ENCODE peak calls at places on chromosomes 6 and 20, in four cellular contexts. B is CD4-positive, alpha-beta memory T cell; Q is uterus; T is CD8-positive, alpha-beta memory T cell. J is an unnamed sample.

GRCh38 chr6:35043381-35043780 is 97.8 kb downstream of the TCP11 start:
- DNase-seq in B (no peak), Q (no peak), T (no peak), J (no peak)

GRCh38 chr6:14596410-14596809 is 478.8 kb downstream of the CD83 start:
- DNase-seq in B (no peak), Q (no peak), T (no peak), J (no peak)

GRCh38 chr6:13695217-13695616 is 16.4 kb downstream of the RANBP9 start:
- DNase-seq in B (peak; percentile 24), Q (no peak), T (no peak), J (no peak)

GRCh38 chr20:19895761-19896160 is 121.4 kb upstream of the NAA20 start:
- DNase-seq in B (no peak), Q (no peak), T (no peak), J (no peak)

GRCh38 chr6:33901822-33902816 is 98.3 kb upstream of the MLN start:
- DNase-seq in B (no peak), Q (no peak), T (no peak), J (no peak)

GRCh38 chr20:61735503-61735785 is 330.2 kb downstream of the TAF4 start:
- DNase-seq in B (no peak), Q (no peak), T (no peak), J (no peak)

GRCh38 chr6:10413850-10414765 is 766 bp downstream of the TFAP2A start:
- DNase-seq in B (no peak), Q (no peak), T (no peak), J (no peak)

GRCh38 chr6:75524322-75524972 is 30.8 kb upstream of the FILIP1 start:
- DNase-seq in B (no peak), Q (no peak), T (no peak), J (peak; percentile 80)

GRCh38 chr6:167932468-167933276 is 64.8 kb upstream of the KIF25 start:
- DNase-seq in B (no peak), Q (no peak), T (no peak), J (no peak)

GRCh38 chr6:121559611-121560269 is 124.3 kb downstream of the GJA1 start:
- DNase-seq in B (no peak), Q (no peak), T (no peak), J (no peak)

GRCh38 chr20:46023148-46023484 is 5.9 kb upstream of the SLC12A5 start:
- DNase-seq in B (no peak), Q (no peak), T (no peak), J (no peak)

GRCh38 chr6:165059032-165059431 is 250.4 kb downstream of the C6orf118 start:
- DNase-seq in B (no peak), Q (no peak), T (no peak), J (peak; percentile 43)

GRCh38 chr6:90490030-90490429 is 96.8 kb downstream of the MAP3K7 start:
- DNase-seq in B (no peak), Q (no peak), T (no peak), J (peak; percentile 20)

GRCh38 chr6:86707545-86708120 is 229.7 kb upstream of the HTR1E start:
- DNase-seq in B (no peak), Q (no peak), T (no peak), J (no peak)

GRCh38 chr6:129857838-129858237 is 3.3 kb downstream of the TMEM244 start:
- DNase-seq in B (no peak), Q (no peak), T (no peak), J (no peak)

GRCh38 chr6:157987788-157988699 is 6.4 kb downstream of the SYNJ2 start:
- DNase-seq in B (no peak), Q (no peak), T (no peak), J (no peak)

GRCh38 chr6:16136536-16137450 is 7.9 kb downstream of the MYLIP start:
- DNase-seq in B (peak; percentile 52), Q (no peak), T (peak; percentile 68), J (no peak)

GRCh38 chr6:105593805-105594231 is 190.9 kb upstream of the PREP start:
- DNase-seq in B (no peak), Q (no peak), T (no peak), J (no peak)

GRCh38 chr6:45969883-45970282 is 45.8 kb downstream of the CLIC5 start:
- DNase-seq in B (no peak), Q (no peak), T (no peak), J (no peak)

GRCh38 chr6:144150673-144151009 is 324 bp downstream of the STX11 start:
- DNase-seq in B (peak; percentile 49), Q (no peak), T (peak; percentile 69), J (peak; percentile 67)

GRCh38 chr6:159074120-159074684 is 29.4 kb upstream of the TAGAP start:
- DNase-seq in B (no peak), Q (no peak), T (no peak), J (peak; percentile 86)

GRCh38 chr6:43222418-43223059 is 6.7 kb downstream of the DNPH1 start:
- DNase-seq in B (no peak), Q (no peak), T (no peak), J (no peak)

GRCh38 chr6:31383149-31383548 is 20.2 kb upstream of the MICA start:
- DNase-seq in B (no peak), Q (no peak), T (no peak), J (no peak)

GRCh38 chr6:14734416-14735340 is 511.2 kb upstream of the JARID2 start:
- DNase-seq in B (peak; percentile 59), Q (no peak), T (no peak), J (no peak)

GRCh38 chr6:113809818-113810217 is 47.3 kb upstream of the MARCKS start:
- DNase-seq in B (no peak), Q (no peak), T (no peak), J (no peak)

GRCh38 chr20:58424218-58424617 is 35.2 kb downstream of the VAPB start:
- DNase-seq in B (no peak), Q (no peak), T (no peak), J (no peak)

GRCh38 chr6:99960027-99960426 is 34.0 kb downstream of the MCHR2 start:
- DNase-seq in B (no peak), Q (no peak), T (no peak), J (no peak)

GRCh38 chr6:37320649-37321048 is 33.1 kb upstream of the RNF8 start:
- DNase-seq in B (no peak), Q (no peak), T (no peak), J (peak; percentile 57)

GRCh38 chr6:88662163-88662580 is 301.2 kb downstream of the RNGTT start:
- DNase-seq in B (no peak), Q (no peak), T (no peak), J (no peak)

GRCh38 chr6:153059757-153060156 is 57.2 kb upstream of the MTRF1L start:
- DNase-seq in B (no peak), Q (no peak), T (no peak), J (no peak)

GRCh38 chr20:36700438-36700837 is 45.5 kb downstream of the NDRG3 start:
- DNase-seq in B (no peak), Q (no peak), T (no peak), J (no peak)

DNA sequence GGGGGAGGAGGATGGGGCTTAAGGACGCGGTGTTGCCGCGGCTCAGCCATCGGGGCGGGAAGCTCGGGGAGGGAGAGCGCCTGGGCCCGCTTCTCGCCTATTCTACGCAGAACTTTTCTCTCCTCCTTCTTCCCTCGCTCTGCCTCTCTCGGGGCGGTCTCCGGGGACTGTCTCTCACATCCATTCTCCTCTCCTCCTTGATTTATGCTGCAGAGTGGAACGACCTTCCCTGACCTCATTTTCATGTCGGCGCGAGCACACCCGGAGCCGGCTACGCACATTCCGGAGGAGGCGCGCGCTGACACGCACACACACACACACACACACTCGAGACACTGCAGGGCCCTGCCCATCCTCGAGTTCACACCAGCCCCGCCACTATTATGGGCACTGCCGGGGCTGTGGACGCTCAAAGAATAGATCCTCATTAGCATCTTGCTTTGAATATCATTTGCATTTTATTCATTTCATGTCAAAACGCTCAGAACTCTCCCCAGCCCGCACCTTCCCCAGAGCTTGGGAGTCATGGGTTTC is 36.7 kb downstream of the NCR2 start:
- DNase-seq in B (peak; percentile 18), Q (peak; percentile 27), T (no peak), J (no peak)
- H3K4me3 ChIP-seq in B (peak overlapping the region; percentile 24), Q (peak overlapping the region; percentile 15), T (no peak overlapping the region), J (no peak overlapping the region)

DNA sequence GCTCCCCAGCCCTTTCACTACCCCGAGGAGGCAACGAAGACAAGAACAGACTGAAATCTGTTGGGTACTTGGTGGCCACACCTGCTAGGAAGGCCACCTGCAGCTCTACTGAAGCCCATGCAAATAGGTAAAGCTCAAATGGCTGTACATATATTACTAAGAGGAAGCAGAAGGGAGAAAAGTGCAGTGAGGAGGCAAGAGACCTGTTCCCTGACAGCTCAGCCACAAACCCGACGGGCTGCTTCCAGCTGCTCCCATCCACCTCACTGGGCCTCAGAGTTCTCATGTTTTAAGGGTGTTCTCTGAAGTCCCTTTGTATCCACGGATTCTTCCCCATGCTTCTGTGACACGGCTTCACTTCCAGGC is 24.6 kb downstream of the TRAM2 start:
- DNase-seq in B (no peak), Q (no peak), T (no peak), J (peak; percentile 68)
- H3K4me1 ChIP-seq in B (no peaks in the 10 kb centered on the region), Q (peaks cover 8% of the 10 kb centered on the region), T (peaks cover 6% of the 10 kb centered on the region), J (peaks cover 66% of the 10 kb centered on the region)

GRCh38 chr6:160344281-160344680 is 3.9 kb upstream of the SLC22A3 start:
- DNase-seq in B (no peak), Q (no peak), T (no peak), J (no peak)
- H3K27me3 ChIP-seq in B (peaks cover 6% of the 10 kb centered on the region), Q (no peaks in the 10 kb centered on the region), T (peaks cover 3% of the 10 kb centered on the region), J (peaks cover 8% of the 10 kb centered on the region)

GRCh38 chr6:110960014-110960390 is 1.5 kb downstream of the GTF3C6 start:
- DNase-seq in B (no peak), Q (no peak), T (no peak), J (no peak)
- H3K4me3 ChIP-seq in B (no peak overlapping the region), Q (no peak overlapping the region), T (no peak overlapping the region), J (no peak overlapping the region)

GRCh38 chr20:48725589-48725991 is 102.2 kb downstream of the PREX1 start:
- DNase-seq in B (no peak), Q (no peak), T (no peak), J (peak; percentile 57)
- H3K4me1 ChIP-seq in B (peaks cover 51% of the 10 kb centered on the region), Q (no peaks in the 10 kb centered on the region), T (peaks cover 29% of the 10 kb centered on the region), J (peaks cover 72% of the 10 kb centered on the region)

J was measured in SJCRH30.